ENCODE peak calls at places on chromosomes 12 and 14, in six cellular contexts. A is HCT116, T is SK-N-SH, G is HepG2, H is GM12878, S is K562. I is an unnamed sample.
A peak's percentile ranks its signal among the peaks of the same experiment; 100 is the strongest.

GRCh38 chr12:68122236-68122920 is 37.2 kb downstream of the IFNG start:
- DNase-seq in A (no peak), T (no peak), G (no peak), H (no peak), S (no peak), I (no peak)

GRCh38 chr14:74784634-74785033 is 21.5 kb downstream of the YLPM1 start:
- DNase-seq in A (no peak), T (no peak), G (no peak), H (no peak), S (no peak), I (no peak)

GRCh38 chr12:104456950-104457745 is 400 bp downstream of the CHST11 start:
- DNase-seq in A (no peak), T (peak; percentile 81), G (no peak), H (no peak), S (peak; percentile 60), I (peak; percentile 46)

GRCh38 chr14:95993768-95994592 is 45.2 kb upstream of the C14orf132 start:
- DNase-seq in A (peak; percentile 43), T (peak; percentile 47), G (peak; percentile 39), H (peak; percentile 17), S (peak; percentile 47), I (peak; percentile 68)

GRCh38 chr12:33825986-33826602 is 196.2 kb upstream of the ALG10 start:
- DNase-seq in A (no peak), T (no peak), G (no peak), H (no peak), S (no peak), I (no peak)

GRCh38 chr12:6330192-6330591 is 11.7 kb downstream of the TNFRSF1A start:
- DNase-seq in A (no peak), T (no peak), G (no peak), H (peak; percentile 68), S (no peak), I (no peak)

GRCh38 chr12:12813120-12814101 is at the start of gene DDX47:
- DNase-seq in A (peak; percentile 82), T (peak; percentile 92), G (peak; percentile 85), H (peak; percentile 76), S (peak; percentile 84), I (peak; percentile 100)

GRCh38 chr14:32434180-32434579 is 105.1 kb downstream of the AKAP6 start:
- DNase-seq in A (no peak), T (no peak), G (no peak), H (no peak), S (peak; percentile 5), I (no peak)

GRCh38 chr14:99643343-99643742 is 1.6 kb upstream of the HHIPL1 start:
- DNase-seq in A (no peak), T (no peak), G (no peak), H (no peak), S (no peak), I (no peak)

GRCh38 chr14:97021571-97022171 is 224.5 kb downstream of the VRK1 start:
- DNase-seq in A (peak; percentile 18), T (no peak), G (no peak), H (no peak), S (peak; percentile 32), I (no peak)

GRCh38 chr12:19186722-19187661 is 57.5 kb downstream of the PLEKHA5 start:
- DNase-seq in A (peak; percentile 31), T (peak; percentile 38), G (peak; percentile 45), H (no peak), S (peak; percentile 25), I (peak; percentile 68)

GRCh38 chr12:10968765-10969456 is 17.8 kb downstream of the TAS2R50 start:
- DNase-seq in A (no peak), T (no peak), G (no peak), H (no peak), S (no peak), I (no peak)

GRCh38 chr12:23464241-23464812 is 485.1 kb downstream of the SOX5 start:
- DNase-seq in A (no peak), T (no peak), G (no peak), H (no peak), S (no peak), I (peak; percentile 64)

GRCh38 chr12:96361074-96361473 is 39.2 kb downstream of the CDK17 start:
- DNase-seq in A (no peak), T (no peak), G (no peak), H (no peak), S (no peak), I (no peak)

GRCh38 chr14:98136019-98136418 is 1136.0 kb downstream of the BCL11B start:
- DNase-seq in A (no peak), T (no peak), G (no peak), H (no peak), S (no peak), I (no peak)

GRCh38 chr14:98130691-98131090 is 1141.3 kb downstream of the BCL11B start:
- DNase-seq in A (no peak), T (no peak), G (no peak), H (no peak), S (no peak), I (no peak)

GRCh38 chr14:98133806-98134205 is 1138.2 kb downstream of the BCL11B start:
- DNase-seq in A (no peak), T (no peak), G (no peak), H (no peak), S (peak; percentile 6), I (no peak)

GRCh38 chr14:98136420-98136819 is 1135.6 kb downstream of the BCL11B start:
- DNase-seq in A (no peak), T (no peak), G (no peak), H (no peak), S (no peak), I (no peak)

GRCh38 chr14:98131406-98131805 is 1140.6 kb downstream of the BCL11B start:
- DNase-seq in A (no peak), T (no peak), G (no peak), H (no peak), S (no peak), I (no peak)
- TF ChIP-seq YY1 in A (no peak), T (no peak), G (no peak), H (no peak), S (no peak), I (no peak)

GRCh38 chr12:117022465-117022864 is 76.8 kb downstream of the TESC start:
- DNase-seq in A (no peak), T (no peak), G (no peak), H (no peak), S (no peak), I (no peak)
- H3K36me3 ChIP-seq in A (no peaks in the 10 kb centered on the region), T (peaks cover 78% of the 10 kb centered on the region), G (peaks cover 23% of the 10 kb centered on the region), H (peaks cover 5% of the 10 kb centered on the region), S (peaks cover 29% of the 10 kb centered on the region), I (peaks cover 54% of the 10 kb centered on the region)

GRCh38 chr12:112325157-112325556 is 57.1 kb downstream of the HECTD4 start:
- DNase-seq in A (no peak), T (no peak), G (peak; percentile 6), H (no peak), S (no peak), I (no peak)

GRCh38 chr12:112325648-112326207 is 56.5 kb downstream of the HECTD4 start:
- DNase-seq in A (no peak), T (no peak), G (no peak), H (no peak), S (no peak), I (no peak)

GRCh38 chr12:112321277-112321676 is 61.0 kb downstream of the HECTD4 start:
- DNase-seq in A (no peak), T (no peak), G (no peak), H (no peak), S (no peak), I (peak; percentile 3)

GRCh38 chr12:112319395-112319794 is 62.8 kb downstream of the HECTD4 start:
- DNase-seq in A (no peak), T (no peak), G (peak; percentile 12), H (no peak), S (no peak), I (no peak)

DNA sequence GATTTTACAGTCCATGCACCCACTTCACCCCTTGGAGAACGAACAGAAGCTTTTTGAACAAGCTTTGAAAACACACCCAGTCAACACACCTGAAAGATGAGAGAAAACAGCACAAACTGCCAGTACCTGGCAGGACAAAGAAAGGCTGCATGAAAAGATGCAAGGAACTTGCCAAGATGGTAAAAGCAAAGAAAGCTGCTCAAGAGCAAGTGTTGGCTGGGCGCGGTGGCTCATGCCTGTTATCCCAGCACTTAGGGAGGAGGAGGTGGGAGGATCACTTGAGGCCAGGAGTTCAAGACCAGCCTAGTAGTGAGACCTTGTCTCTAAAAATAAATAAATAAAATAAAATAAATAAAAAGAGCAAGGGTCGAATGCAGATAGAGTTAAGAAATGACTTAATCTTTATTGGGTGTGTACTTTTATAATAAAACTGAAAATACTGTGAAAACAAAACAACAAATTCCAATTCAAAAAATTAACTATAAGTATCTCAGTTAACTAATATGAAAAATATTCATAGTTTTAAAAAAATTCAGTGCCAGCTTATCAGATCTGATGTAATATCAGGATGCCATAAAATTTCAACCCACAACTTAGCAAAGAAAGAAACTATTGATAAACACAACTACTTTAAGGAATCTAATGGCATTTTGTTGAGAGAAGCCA is 59.2 kb downstream of the HECTD4 start:
- DNase-seq in A (no peak), T (no peak), G (no peak), H (no peak), S (no peak), I (no peak)
- TF ChIP-seq YY1 in A (no peak), T (no peak), G (no peak), H (no peak), S (no peak), I (no peak)

GRCh38 chr14:61551419-61551818 is 143.9 kb upstream of the HIF1A start:
- DNase-seq in A (no peak), T (no peak), G (no peak), H (no peak), S (no peak), I (no peak)

GRCh38 chr14:61552196-61552595 is 143.1 kb upstream of the HIF1A start:
- DNase-seq in A (no peak), T (no peak), G (no peak), H (no peak), S (peak; percentile 12), I (no peak)

GRCh38 chr14:61545716-61546455 is 149.4 kb upstream of the HIF1A start:
- DNase-seq in A (no peak), T (no peak), G (no peak), H (no peak), S (no peak), I (no peak)

GRCh38 chr14:61547186-61548121 is 147.9 kb upstream of the HIF1A start:
- DNase-seq in A (no peak), T (no peak), G (no peak), H (no peak), S (no peak), I (no peak)

DNA sequence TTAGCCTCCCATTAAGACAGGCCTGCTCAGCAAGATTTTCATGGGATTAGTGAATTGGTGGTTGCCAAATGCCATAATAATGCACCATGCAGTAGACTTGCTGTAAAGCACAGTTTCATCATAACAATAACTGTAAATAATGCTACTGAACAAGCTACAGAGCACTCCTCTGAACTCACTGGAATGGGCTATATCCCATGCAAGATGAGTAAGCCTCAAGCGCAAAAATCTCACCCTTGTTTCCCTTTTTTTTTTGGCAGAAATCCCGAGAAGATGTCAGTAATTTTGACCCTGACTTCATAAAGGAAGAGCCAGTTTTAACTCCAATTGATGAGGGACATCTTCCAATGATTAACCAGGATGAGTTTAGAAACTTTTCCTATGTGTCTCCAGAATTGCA is 145.9 kb upstream of the HIF1A start:
- DNase-seq in A (no peak), T (no peak), G (no peak), H (no peak), S (no peak), I (no peak)
- H3K36me3 ChIP-seq in A (no peaks in the 10 kb centered on the region), T (no peaks in the 10 kb centered on the region), G (no peaks in the 10 kb centered on the region), H (peaks cover 14% of the 10 kb centered on the region), S (no peaks in the 10 kb centered on the region), I (no peaks in the 10 kb centered on the region)